ENCODE peak calls at places on chromosomes 3 and 15, in eight cellular contexts. Y is NCI-H510A; C is activated gamma-delta T cell treated with Interleukin-2 at 50 U/mL for 16 hours; B is activated CD4-positive, alpha-beta memory T cell treated with anti-CD3 and anti-CD28 coated beads for 36 hours; S is GM04504; V is NCI-H1105; O is mesothelial cell of epicardium; L is endothelial cell. Q is an unnamed sample.

GRCh38 chr15:38714309-38715072 is 149.9 kb upstream of the RASGRP1 start:
- DNase-seq in O (no peak), Y (no peak), B (no peak), S (peak), C (no peak), V (no peak), L (no peak), Q (no peak)

GRCh38 chr3:47612879-47613278 is 34.2 kb upstream of the CSPG5 start:
- DNase-seq in O (no peak), C (no peak), L (no peak), B (no peak), V (no peak), S (no peak), Y (no peak), Q (no peak)

GRCh38 chr3:120100711-120101110 is 6.5 kb upstream of the GSK3B start:
- DNase-seq in B (no peak), Y (no peak), L (no peak), C (no peak), O (no peak), V (no peak), S (no peak), Q (no peak)

GRCh38 chr15:28123408-28124023 is 24.4 kb upstream of the OCA2 start:
- DNase-seq in B (peak), O (no peak), C (peak), L (peak), V (peak), S (peak), Y (peak), Q (peak)

GRCh38 chr3:71704915-71705314 is 20.3 kb downstream of the EIF4E3 start:
- DNase-seq in Y (no peak), L (no peak), O (no peak), S (no peak), V (no peak), B (no peak), C (no peak), Q (no peak)

GRCh38 chr15:56207711-56208110 is 36.0 kb downstream of the RFX7 start:
- DNase-seq in V (no peak), S (no peak), Y (no peak), O (no peak), B (no peak), C (no peak), L (no peak), Q (no peak)

GRCh38 chr3:12708584-12709192 is 44.8 kb upstream of the RAF1 start:
- DNase-seq in O (no peak), S (peak), L (no peak), Y (no peak), B (no peak), V (no peak), C (no peak), Q (peak)

GRCh38 chr3:11091791-11092190 is 62.5 kb upstream of the HRH1 start:
- DNase-seq in S (no peak), V (no peak), B (no peak), O (no peak), Y (no peak), C (no peak), L (no peak), Q (no peak)

GRCh38 chr15:29268706-29269484 is 727 bp downstream of the NSMCE3 start:
- DNase-seq in S (no peak), L (peak), V (no peak), Y (no peak), B (peak), O (no peak), C (peak), Q (peak)

GRCh38 chr3:52202384-52203077 is 4.6 kb downstream of the ALAS1 start:
- DNase-seq in L (no peak), Y (no peak), B (no peak), S (no peak), O (no peak), V (no peak), C (no peak), Q (no peak)

GRCh38 chr15:66883322-66883911 is 181.4 kb downstream of the SMAD6 start:
- DNase-seq in B (no peak), L (no peak), S (peak), V (no peak), C (no peak), Y (no peak), O (peak), Q (peak)

GRCh38 chr3:100179692-100180349 is 65.5 kb upstream of the FILIP1L start:
- DNase-seq in Y (no peak), C (no peak), O (no peak), L (no peak), V (no peak), S (no peak), B (no peak), Q (no peak)

GRCh38 chr15:89114974-89115373 is 26.7 kb downstream of the ABHD2 start:
- DNase-seq in V (peak), L (no peak), B (no peak), O (no peak), C (no peak), S (no peak), Y (peak), Q (peak)

GRCh38 chr3:123799544-123800351 is 84.4 kb downstream of the MYLK start:
- DNase-seq in C (no peak), L (no peak), Y (no peak), S (no peak), O (no peak), B (no peak), V (no peak), Q (no peak)

GRCh38 chr15:85474700-85475316 is 94.4 kb downstream of the AKAP13 start:
- DNase-seq in O (no peak), S (no peak), B (no peak), L (no peak), C (no peak), V (no peak), Y (no peak), Q (no peak)

GRCh38 chr3:182487048-182487447 is 306.3 kb upstream of the ATP11B start:
- DNase-seq in B (no peak), O (no peak), C (no peak), L (no peak), S (no peak), Y (no peak), V (no peak), Q (no peak)

GRCh38 chr15:89326316-89326715 is 8.3 kb downstream of the POLG start:
- DNase-seq in B (no peak), V (no peak), C (no peak), Y (no peak), S (no peak), O (no peak), L (no peak), Q (no peak)

GRCh38 chr3:18443670-18444596 is 18.8 kb upstream of the SATB1 start:
- DNase-seq in O (no peak), Y (no peak), B (peak), L (no peak), V (no peak), C (peak), S (no peak), Q (peak)

Q was measured in cardiac muscle cell.